ENCODE peak calls at places on chromosomes 12 and 14, in six cellular contexts. E is HCT116, F is keratinocyte, D is neuronal stem cell, W is mammary epithelial cell, R is GM23338. A is an unnamed sample.

GRCh38 chr14:103629503-103630121 is 601 bp downstream of the KLC1 start:
- DNase-seq in R (peak; percentile 73), D (peak; percentile 58), E (no peak), F (no peak), W (peak; percentile 26), A (peak; percentile 70)

GRCh38 chr14:78836777-78837176 is 666.6 kb downstream of the NRXN3 start:
- DNase-seq in E (peak; percentile 36), F (peak; percentile 48), W (peak; percentile 60), D (peak; percentile 44), R (peak; percentile 89), A (peak; percentile 66)

GRCh38 chr12:58961906-58962305 is 41.6 kb upstream of the LRIG3 start:
- DNase-seq in F (no peak), W (no peak), R (no peak), D (no peak), E (no peak), A (no peak)

GRCh38 chr14:61927521-61927920 is 165.3 kb downstream of the SNAPC1 start:
- DNase-seq in D (no peak), R (peak; percentile 53), W (peak; percentile 70), F (peak; percentile 60), E (no peak), A (peak; percentile 83)

GRCh38 chr12:89179983-89180382 is 172.3 kb downstream of the DUSP6 start:
- DNase-seq in E (no peak), D (no peak), R (no peak), F (peak; percentile 58), W (peak; percentile 97), A (peak; percentile 86)

GRCh38 chr14:53285806-53286205 is 132.7 kb upstream of the DDHD1 start:
- DNase-seq in F (no peak), R (no peak), W (peak; percentile 30), E (no peak), D (no peak), A (peak; percentile 5)

GRCh38 chr12:107895966-107896365 is 121.5 kb downstream of the ASCL4 start:
- DNase-seq in F (no peak), W (no peak), R (no peak), E (no peak), D (no peak), A (no peak)

GRCh38 chr12:52026267-52026666 is 19.5 kb downstream of the TAMALIN start:
- DNase-seq in W (no peak), D (no peak), R (no peak), E (no peak), F (no peak), A (no peak)

GRCh38 chr12:19129121-19129485 is 430 bp upstream of the PLEKHA5 start:
- DNase-seq in F (no peak), D (no peak), R (no peak), W (peak; percentile 25), E (peak; percentile 10), A (no peak)

GRCh38 chr12:120922279-120922678 is 18.1 kb upstream of the SPPL3 start:
- DNase-seq in F (no peak), W (no peak), R (peak; percentile 62), E (no peak), D (no peak), A (no peak)

GRCh38 chr12:119340604-119341003 is 6.1 kb downstream of the CCDC60 start:
- DNase-seq in E (no peak), R (no peak), F (no peak), W (no peak), D (no peak), A (no peak)

GRCh38 chr14:62125793-62126192 is 363.6 kb downstream of the SNAPC1 start:
- DNase-seq in E (no peak), W (no peak), F (no peak), R (peak; percentile 19), D (no peak), A (no peak)

GRCh38 chr12:11623382-11623781 is 26.1 kb upstream of the ETV6 start:
- DNase-seq in R (no peak), W (no peak), D (no peak), E (no peak), F (no peak), A (no peak)

GRCh38 chr14:30153662-30154061 is 226.0 kb upstream of the PRKD1 start:
- DNase-seq in F (no peak), W (no peak), R (no peak), D (no peak), E (no peak), A (no peak)

GRCh38 chr12:59041241-59042121 is 121.2 kb upstream of the LRIG3 start:
- DNase-seq in W (peak; percentile 98), D (no peak), E (peak; percentile 36), R (no peak), F (peak; percentile 65), A (peak; percentile 96)

GRCh38 chr12:81492131-81492720 is 266.9 kb downstream of the PPFIA2 start:
- DNase-seq in D (no peak), R (no peak), W (no peak), E (no peak), F (no peak), A (no peak)

GRCh38 chr14:76976623-76977005 is 51.9 kb downstream of the IRF2BPL start:
- DNase-seq in R (no peak), D (no peak), F (no peak), W (no peak), E (no peak), A (no peak)

GRCh38 chr12:119659289-119659897 is 8.5 kb upstream of the PRKAB1 start:
- DNase-seq in W (peak; percentile 10), F (no peak), D (peak; percentile 35), E (no peak), R (peak; percentile 47), A (peak; percentile 48)

GRCh38 chr12:117118838-117119591 is 19.8 kb upstream of the TESC start:
- DNase-seq in D (peak; percentile 66), R (peak; percentile 58), F (no peak), W (no peak), E (no peak), A (no peak)

GRCh38 chr12:121729021-121729420 is 16.5 kb downstream of the TMEM120B start:
- DNase-seq in W (no peak), D (no peak), R (no peak), E (no peak), F (no peak), A (no peak)

GRCh38 chr12:54037360-54038259 is 4.8 kb downstream of the HOXC5 start:
- DNase-seq in D (no peak), R (peak; percentile 1), F (no peak), W (no peak), E (no peak), A (no peak)

GRCh38 chr12:110330124-110330523 is 49.1 kb downstream of the ATP2A2 start:
- DNase-seq in D (no peak), W (no peak), R (no peak), F (no peak), E (no peak), A (no peak)
- H3K27ac ChIP-seq in D (no peak overlapping the region), W (no peak overlapping the region), R (peak overlapping the region; percentile 78), F (peak overlapping the region; percentile 8), E (no peak overlapping the region), A (no peak overlapping the region)

GRCh38 chr12:40522837-40523236 is 169.4 kb upstream of the CNTN1 start:
- DNase-seq in D (no peak), R (no peak), W (no peak), F (no peak), E (no peak), A (no peak)
- H2AFZ ChIP-seq in D (no peak overlapping the region), R (no peak overlapping the region), W (no peak overlapping the region), F (no peak overlapping the region), E (no peak overlapping the region), A (no peak overlapping the region)

DNA sequence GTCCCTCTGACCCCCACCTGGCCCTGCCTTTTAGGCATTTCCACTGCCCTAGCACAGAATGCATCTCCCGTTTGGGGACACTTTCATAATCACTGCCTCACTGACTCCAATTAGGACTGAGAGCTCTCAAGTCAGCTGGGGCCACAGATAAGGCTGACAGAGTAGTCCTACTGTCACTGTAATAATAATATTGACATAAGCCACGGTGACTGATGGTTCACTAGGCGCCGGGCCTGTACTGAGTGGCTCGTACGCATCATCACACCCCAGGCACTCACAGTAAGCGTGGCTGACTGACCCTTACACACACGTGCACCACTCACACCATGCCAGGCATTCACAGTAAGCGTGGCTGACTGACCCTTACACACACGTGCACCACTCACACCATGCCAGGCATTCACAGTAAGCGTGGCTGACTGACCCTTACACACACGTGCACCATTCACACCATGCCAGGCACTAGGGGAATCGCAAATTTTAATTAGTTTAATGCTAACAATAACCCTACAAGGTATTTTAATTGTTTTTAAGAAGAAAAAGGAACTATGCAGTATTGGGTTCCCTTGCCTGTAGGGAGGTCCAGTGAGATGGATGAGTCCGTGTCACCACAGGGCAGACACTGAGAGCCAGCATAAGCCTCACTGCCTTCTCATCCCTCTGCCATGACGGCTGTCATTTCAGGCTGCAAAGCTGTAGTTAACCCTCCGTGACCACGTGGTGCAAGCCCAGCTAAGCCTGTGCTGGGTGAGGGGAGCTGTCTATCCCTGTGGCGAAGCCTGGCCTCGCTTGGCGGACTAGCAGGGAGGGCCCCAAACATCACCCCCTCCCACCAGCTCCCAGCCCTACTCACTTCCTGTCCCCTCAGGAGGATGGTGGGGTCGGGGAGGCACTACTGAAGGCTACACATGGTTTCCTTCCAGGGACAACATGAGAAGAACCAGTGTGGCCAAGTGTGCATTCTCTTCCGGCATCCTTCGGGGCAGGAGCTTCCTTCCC is 87.9 kb downstream of the CHGA start:
- DNase-seq in D (no peak), W (no peak), F (no peak), E (no peak), R (no peak), A (no peak)
- H3K27ac ChIP-seq in D (no peak overlapping the region), W (no peak overlapping the region), F (no peak overlapping the region), E (no peak overlapping the region), R (no peak overlapping the region), A (no peak overlapping the region)

GRCh38 chr12:28629691-28630090 is 439.4 kb downstream of the CCDC91 start:
- DNase-seq in F (no peak), D (no peak), R (no peak), W (no peak), E (no peak), A (no peak)
- H2AFZ ChIP-seq in F (no peak overlapping the region), D (no peak overlapping the region), R (peak overlapping the region; percentile 90), W (no peak overlapping the region), E (no peak overlapping the region), A (no peak overlapping the region)

GRCh38 chr14:90511252-90511651 is 114.4 kb downstream of the CALM1 start:
- DNase-seq in W (no peak), F (no peak), R (no peak), D (no peak), E (no peak), A (no peak)

GRCh38 chr14:90510208-90510607 is 113.4 kb downstream of the CALM1 start:
- DNase-seq in E (no peak), W (no peak), D (no peak), F (no peak), R (peak; percentile 57), A (no peak)

GRCh38 chr14:90508536-90509254 is 111.9 kb downstream of the CALM1 start:
- DNase-seq in D (no peak), R (no peak), W (peak; percentile 31), F (no peak), E (no peak), A (no peak)

GRCh38 chr14:90508073-90508472 is 111.2 kb downstream of the CALM1 start:
- DNase-seq in D (no peak), F (no peak), W (no peak), R (no peak), E (no peak), A (no peak)

DNA sequence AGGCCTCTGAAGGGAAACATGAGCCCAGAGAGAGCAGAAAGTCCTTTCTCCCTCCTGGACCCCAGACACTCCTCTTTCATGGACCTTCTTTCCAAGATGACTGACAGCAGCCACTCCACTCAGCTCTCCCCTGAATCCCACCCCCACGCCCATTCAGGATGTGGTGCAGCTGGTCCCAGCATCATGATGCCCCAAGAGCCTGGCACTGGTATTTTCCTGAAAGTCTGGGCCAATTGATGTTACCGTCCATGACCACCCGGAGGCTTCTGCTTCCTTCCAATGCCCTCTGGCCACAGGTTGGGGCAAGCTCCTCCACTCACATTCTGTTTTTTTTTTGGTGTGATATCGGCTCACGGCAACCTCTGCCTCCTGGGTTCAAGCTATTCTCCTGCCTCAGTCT is 112.6 kb downstream of the CALM1 start:
- DNase-seq in R (no peak), F (no peak), E (no peak), W (no peak), D (no peak), A (no peak)
- H3K27ac ChIP-seq in R (no peak overlapping the region), F (no peak overlapping the region), E (no peak overlapping the region), W (no peak overlapping the region), D (no peak overlapping the region), A (no peak overlapping the region)

A was measured in GM23248.